ENCODE peak calls at places on chromosome 10, in four cellular contexts. One of them, this sample, is unnamed.

GRCh38 chr10:69961168-69961863 is 91.3 kb upstream of the MACROH2A2 start:
- DNase-seq in CMK: no peak
- DNase-seq in NCI-H524: no peak
- DNase-seq in stimulated activated CD8-positive, alpha-beta memory T cell treated with anti-CD3 and anti-CD28 coated beads, Interleukin-4, amount 100 ng/mL, for 4 hours: no peak
- DNase-seq in this sample: no peak

GRCh38 chr10:120514035-120514620 is 57.1 kb downstream of the PLPP4 start:
- DNase-seq in stimulated activated CD8-positive, alpha-beta memory T cell treated with anti-CD3 and anti-CD28 coated beads, Interleukin-4, amount 100 ng/mL, for 4 hours: no peak
- DNase-seq in CMK: no peak
- DNase-seq in NCI-H524: no peak
- DNase-seq in this sample: no peak

GRCh38 chr10:104938031-104938430 is 296.9 kb downstream of the SORCS3 start:
- DNase-seq in CMK: no peak
- DNase-seq in NCI-H524: no peak
- DNase-seq in stimulated activated CD8-positive, alpha-beta memory T cell treated with anti-CD3 and anti-CD28 coated beads, Interleukin-4, amount 100 ng/mL, for 4 hours: no peak
- DNase-seq in this sample: no peak

GRCh38 chr10:128943111-128943510 is 523.9 kb upstream of the MGMT start:
- DNase-seq in CMK: no peak
- DNase-seq in NCI-H524: no peak
- DNase-seq in stimulated activated CD8-positive, alpha-beta memory T cell treated with anti-CD3 and anti-CD28 coated beads, Interleukin-4, amount 100 ng/mL, for 4 hours: no peak
- DNase-seq in this sample: no peak

GRCh38 chr10:73922864-73923133 is 11.9 kb downstream of the PLAU start:
- DNase-seq in NCI-H524: no peak
- DNase-seq in stimulated activated CD8-positive, alpha-beta memory T cell treated with anti-CD3 and anti-CD28 coated beads, Interleukin-4, amount 100 ng/mL, for 4 hours: no peak
- DNase-seq in CMK: no peak
- DNase-seq in this sample: no peak

GRCh38 chr10:71584902-71585578 is 134.5 kb downstream of the C10orf105 start:
- DNase-seq in NCI-H524: no peak
- DNase-seq in CMK: no peak
- DNase-seq in stimulated activated CD8-positive, alpha-beta memory T cell treated with anti-CD3 and anti-CD28 coated beads, Interleukin-4, amount 100 ng/mL, for 4 hours: no peak
- DNase-seq in this sample: no peak

GRCh38 chr10:89029785-89030437 is 39.3 kb downstream of the FAS start:
- DNase-seq in CMK: peak; percentile 15
- DNase-seq in stimulated activated CD8-positive, alpha-beta memory T cell treated with anti-CD3 and anti-CD28 coated beads, Interleukin-4, amount 100 ng/mL, for 4 hours: peak; percentile 55
- DNase-seq in NCI-H524: peak; percentile 3
- DNase-seq in this sample: no peak

GRCh38 chr10:18409599-18410397 is 241.6 kb downstream of the NSUN6 start:
- DNase-seq in CMK: no peak
- DNase-seq in NCI-H524: no peak
- DNase-seq in stimulated activated CD8-positive, alpha-beta memory T cell treated with anti-CD3 and anti-CD28 coated beads, Interleukin-4, amount 100 ng/mL, for 4 hours: no peak
- DNase-seq in this sample: no peak

GRCh38 chr10:15245530-15245929 is 77.0 kb upstream of the NMT2 start:
- DNase-seq in NCI-H524: no peak
- DNase-seq in stimulated activated CD8-positive, alpha-beta memory T cell treated with anti-CD3 and anti-CD28 coated beads, Interleukin-4, amount 100 ng/mL, for 4 hours: no peak
- DNase-seq in CMK: peak; percentile 22
- DNase-seq in this sample: no peak

GRCh38 chr10:132039371-132039770 is 26.4 kb upstream of the JAKMIP3 start:
- DNase-seq in stimulated activated CD8-positive, alpha-beta memory T cell treated with anti-CD3 and anti-CD28 coated beads, Interleukin-4, amount 100 ng/mL, for 4 hours: no peak
- DNase-seq in CMK: no peak
- DNase-seq in NCI-H524: no peak
- DNase-seq in this sample: no peak

GRCh38 chr10:114715171-114715670 is 57.1 kb upstream of the ABLIM1 start:
- DNase-seq in stimulated activated CD8-positive, alpha-beta memory T cell treated with anti-CD3 and anti-CD28 coated beads, Interleukin-4, amount 100 ng/mL, for 4 hours: no peak
- DNase-seq in CMK: no peak
- DNase-seq in NCI-H524: no peak
- DNase-seq in this sample: no peak

GRCh38 chr10:35789996-35790395 is 147.9 kb upstream of the FZD8 start:
- DNase-seq in CMK: no peak
- DNase-seq in stimulated activated CD8-positive, alpha-beta memory T cell treated with anti-CD3 and anti-CD28 coated beads, Interleukin-4, amount 100 ng/mL, for 4 hours: no peak
- DNase-seq in NCI-H524: no peak
- DNase-seq in this sample: no peak

GRCh38 chr10:121788115-121788514 is 139.7 kb downstream of the ATE1 start:
- DNase-seq in CMK: no peak
- DNase-seq in NCI-H524: no peak
- DNase-seq in stimulated activated CD8-positive, alpha-beta memory T cell treated with anti-CD3 and anti-CD28 coated beads, Interleukin-4, amount 100 ng/mL, for 4 hours: no peak
- DNase-seq in this sample: no peak

GRCh38 chr10:77925795-77926565 is 575 bp downstream of the DLG5 start:
- DNase-seq in stimulated activated CD8-positive, alpha-beta memory T cell treated with anti-CD3 and anti-CD28 coated beads, Interleukin-4, amount 100 ng/mL, for 4 hours: no peak
- DNase-seq in CMK: no peak
- DNase-seq in NCI-H524: no peak
- DNase-seq in this sample: no peak

GRCh38 chr10:48331436-48331835 is 25.0 kb downstream of the MAPK8 start:
- DNase-seq in CMK: no peak
- DNase-seq in NCI-H524: no peak
- DNase-seq in stimulated activated CD8-positive, alpha-beta memory T cell treated with anti-CD3 and anti-CD28 coated beads, Interleukin-4, amount 100 ng/mL, for 4 hours: no peak
- DNase-seq in this sample: no peak

GRCh38 chr10:102963237-102963886 is 45.3 kb downstream of the CNNM2 start:
- DNase-seq in CMK: no peak
- DNase-seq in NCI-H524: no peak
- DNase-seq in stimulated activated CD8-positive, alpha-beta memory T cell treated with anti-CD3 and anti-CD28 coated beads, Interleukin-4, amount 100 ng/mL, for 4 hours: no peak
- DNase-seq in this sample: no peak

GRCh38 chr10:78456649-78457400 is 423.2 kb downstream of the RPS24 start:
- DNase-seq in NCI-H524: no peak
- DNase-seq in CMK: no peak
- DNase-seq in stimulated activated CD8-positive, alpha-beta memory T cell treated with anti-CD3 and anti-CD28 coated beads, Interleukin-4, amount 100 ng/mL, for 4 hours: no peak
- DNase-seq in this sample: no peak

GRCh38 chr10:52443419-52444388 is 129.6 kb downstream of the DKK1 start:
- DNase-seq in stimulated activated CD8-positive, alpha-beta memory T cell treated with anti-CD3 and anti-CD28 coated beads, Interleukin-4, amount 100 ng/mL, for 4 hours: no peak
- DNase-seq in NCI-H524: no peak
- DNase-seq in CMK: no peak
- DNase-seq in this sample: no peak

GRCh38 chr10:52637592-52637991 is 135.0 kb downstream of the MBL2 start:
- DNase-seq in CMK: no peak
- DNase-seq in NCI-H524: no peak
- DNase-seq in stimulated activated CD8-positive, alpha-beta memory T cell treated with anti-CD3 and anti-CD28 coated beads, Interleukin-4, amount 100 ng/mL, for 4 hours: no peak
- DNase-seq in this sample: no peak

GRCh38 chr10:119282446-119282845 is 75.1 kb downstream of the GRK5 start:
- DNase-seq in CMK: no peak
- DNase-seq in stimulated activated CD8-positive, alpha-beta memory T cell treated with anti-CD3 and anti-CD28 coated beads, Interleukin-4, amount 100 ng/mL, for 4 hours: no peak
- DNase-seq in NCI-H524: no peak
- DNase-seq in this sample: no peak

GRCh38 chr10:24440817-24441790 is 232.2 kb downstream of the KIAA1217 start:
- DNase-seq in stimulated activated CD8-positive, alpha-beta memory T cell treated with anti-CD3 and anti-CD28 coated beads, Interleukin-4, amount 100 ng/mL, for 4 hours: no peak
- DNase-seq in CMK: no peak
- DNase-seq in NCI-H524: no peak
- DNase-seq in this sample: no peak

GRCh38 chr10:3287566-3288445 is 115.2 kb upstream of the PITRM1 start:
- DNase-seq in stimulated activated CD8-positive, alpha-beta memory T cell treated with anti-CD3 and anti-CD28 coated beads, Interleukin-4, amount 100 ng/mL, for 4 hours: no peak
- DNase-seq in CMK: no peak
- DNase-seq in NCI-H524: no peak
- DNase-seq in this sample: no peak

GRCh38 chr10:132335189-132336063 is 3.4 kb downstream of the LRRC27 start:
- DNase-seq in NCI-H524: no peak
- DNase-seq in CMK: peak; percentile 96
- DNase-seq in stimulated activated CD8-positive, alpha-beta memory T cell treated with anti-CD3 and anti-CD28 coated beads, Interleukin-4, amount 100 ng/mL, for 4 hours: no peak
- DNase-seq in this sample: no peak

GRCh38 chr10:92969151-92969550 is 91.4 kb upstream of the CYP26C1 start:
- DNase-seq in stimulated activated CD8-positive, alpha-beta memory T cell treated with anti-CD3 and anti-CD28 coated beads, Interleukin-4, amount 100 ng/mL, for 4 hours: no peak
- DNase-seq in NCI-H524: no peak
- DNase-seq in CMK: no peak
- DNase-seq in this sample: no peak

GRCh38 chr10:125773702-125774101 is 1.9 kb downstream of the MMP21 start:
- DNase-seq in CMK: no peak
- DNase-seq in NCI-H524: no peak
- DNase-seq in stimulated activated CD8-positive, alpha-beta memory T cell treated with anti-CD3 and anti-CD28 coated beads, Interleukin-4, amount 100 ng/mL, for 4 hours: no peak
- DNase-seq in this sample: no peak

GRCh38 chr10:8794860-8795259 is 740.4 kb downstream of the GATA3 start:
- DNase-seq in NCI-H524: no peak
- DNase-seq in stimulated activated CD8-positive, alpha-beta memory T cell treated with anti-CD3 and anti-CD28 coated beads, Interleukin-4, amount 100 ng/mL, for 4 hours: no peak
- DNase-seq in CMK: no peak
- DNase-seq in this sample: no peak

GRCh38 chr10:89535185-89536012 is at the start of gene SLC16A12:
- DNase-seq in stimulated activated CD8-positive, alpha-beta memory T cell treated with anti-CD3 and anti-CD28 coated beads, Interleukin-4, amount 100 ng/mL, for 4 hours: no peak
- DNase-seq in NCI-H524: no peak
- DNase-seq in CMK: no peak
- DNase-seq in this sample: no peak

GRCh38 chr10:114767101-114767588 is 54.4 kb upstream of the FHIP2A start:
- DNase-seq in NCI-H524: peak; percentile 0
- DNase-seq in stimulated activated CD8-positive, alpha-beta memory T cell treated with anti-CD3 and anti-CD28 coated beads, Interleukin-4, amount 100 ng/mL, for 4 hours: no peak
- DNase-seq in CMK: no peak
- DNase-seq in this sample: no peak

GRCh38 chr10:8036521-8037198 is 17.8 kb upstream of the GATA3 start:
- DNase-seq in CMK: no peak
- DNase-seq in NCI-H524: no peak
- DNase-seq in stimulated activated CD8-positive, alpha-beta memory T cell treated with anti-CD3 and anti-CD28 coated beads, Interleukin-4, amount 100 ng/mL, for 4 hours: no peak
- DNase-seq in this sample: no peak

GRCh38 chr10:61337741-61338140 is 115.4 kb downstream of the TMEM26 start:
- DNase-seq in stimulated activated CD8-positive, alpha-beta memory T cell treated with anti-CD3 and anti-CD28 coated beads, Interleukin-4, amount 100 ng/mL, for 4 hours: no peak
- DNase-seq in CMK: no peak
- DNase-seq in NCI-H524: no peak
- DNase-seq in this sample: no peak

GRCh38 chr10:79560160-79560709 is at the start of gene SFTPA2:
- DNase-seq in stimulated activated CD8-positive, alpha-beta memory T cell treated with anti-CD3 and anti-CD28 coated beads, Interleukin-4, amount 100 ng/mL, for 4 hours: no peak
- DNase-seq in CMK: no peak
- DNase-seq in NCI-H524: no peak
- DNase-seq in this sample: no peak

GRCh38 chr10:6278519-6279120 is 75.9 kb downstream of the PFKFB3 start:
- DNase-seq in CMK: no peak
- DNase-seq in NCI-H524: no peak
- DNase-seq in stimulated activated CD8-positive, alpha-beta memory T cell treated with anti-CD3 and anti-CD28 coated beads, Interleukin-4, amount 100 ng/mL, for 4 hours: no peak
- DNase-seq in this sample: no peak

GRCh38 chr10:3048114-3049019 is 19.0 kb upstream of the PFKP start:
- DNase-seq in NCI-H524: no peak
- DNase-seq in CMK: no peak
- DNase-seq in stimulated activated CD8-positive, alpha-beta memory T cell treated with anti-CD3 and anti-CD28 coated beads, Interleukin-4, amount 100 ng/mL, for 4 hours: no peak
- DNase-seq in this sample: no peak

GRCh38 chr10:70660722-70661121 is 11.6 kb upstream of the ADAMTS14 start:
- DNase-seq in CMK: no peak
- DNase-seq in NCI-H524: no peak
- DNase-seq in stimulated activated CD8-positive, alpha-beta memory T cell treated with anti-CD3 and anti-CD28 coated beads, Interleukin-4, amount 100 ng/mL, for 4 hours: no peak
- DNase-seq in this sample: no peak